ENCODE peak calls at places on chromosomes 4 and X, in ten cellular contexts. R is dorsolateral prefrontal cortex; P is ureter; Y is HCEC 1CT; E is nephron progenitor cell; X is adrenal gland; W is stimulated activated CD4-positive, alpha-beta T cell treated with anti-CD3 and anti-CD28 coated beads, TNF-alpha, amount 100 ng/mL, for 4 hours; O is astrocyte of the spinal cord; Q is SIG-M5; I is sigmoid colon. T is an unnamed sample.

GRCh38 chr4:185839204-185839712 is 27.3 kb upstream of the SORBS2 start:
- DNase-seq in Y (peak), Q (no peak), W (no peak), X (peak), P (no peak), R (no peak), I (peak), E (peak), O (peak), T (no peak)

GRCh38 chr4:93670434-93670833 is 158.1 kb upstream of the ATOH1 start:
- DNase-seq in Y (no peak), W (no peak), I (no peak), Q (no peak), O (no peak), R (no peak), P (no peak), X (no peak), E (no peak), T (no peak)

GRCh38 chr4:99252746-99253145 is 33.7 kb upstream of the ADH6 start:
- DNase-seq in O (no peak), Q (no peak), Y (no peak), R (no peak), X (no peak), W (no peak), E (no peak), P (no peak), I (no peak), T (no peak)

GRCh38 chr4:135418353-135418752 is 1216.8 kb upstream of the PABPC4L start:
- DNase-seq in E (no peak), Y (peak), Q (no peak), R (no peak), P (no peak), W (no peak), X (no peak), I (no peak), O (no peak), T (no peak)

GRCh38 chr4:57270350-57270749 is 160.2 kb upstream of the IGFBP7 start:
- DNase-seq in Y (no peak), W (no peak), P (no peak), R (no peak), O (no peak), E (no peak), I (no peak), X (peak), Q (no peak), T (no peak)

GRCh38 chr4:1410491-1411325 is 4.5 kb upstream of the NKX1-1 start:
- DNase-seq in W (no peak), P (no peak), I (peak), R (no peak), X (peak), Y (no peak), E (peak), O (peak), Q (no peak), T (peak)

GRCh38 chr4:85496933-85497332 is 22.0 kb downstream of the ARHGAP24 start:
- DNase-seq in E (no peak), O (peak), I (no peak), P (no peak), X (no peak), Q (no peak), W (no peak), Y (peak), R (no peak), T (no peak)

GRCh38 chr4:153114771-153115321 is 89.4 kb upstream of the TRIM2 start:
- DNase-seq in Q (no peak), E (no peak), O (peak), X (peak), I (no peak), Y (peak), W (no peak), P (no peak), R (no peak), T (no peak)

GRCh38 chr4:109665783-109666455 is 37.3 kb downstream of the CASP6 start:
- DNase-seq in Q (no peak), O (no peak), Y (no peak), X (no peak), R (no peak), E (no peak), W (no peak), P (no peak), I (no peak), T (no peak)

GRCh38 chr4:143559757-143560147 is 46.2 kb downstream of the SMARCA5 start:
- DNase-seq in Y (no peak), W (peak), O (no peak), Q (no peak), E (no peak), X (no peak), R (no peak), I (peak), P (no peak), T (no peak)

GRCh38 chr4:172815499-172816175 is 353.0 kb upstream of the GALNT7 start:
- DNase-seq in Q (no peak), O (no peak), R (no peak), W (no peak), Y (no peak), X (no peak), I (no peak), P (no peak), E (no peak), T (no peak)

GRCh38 chr4:36587909-36588472 is 306.6 kb downstream of the DTHD1 start:
- DNase-seq in P (no peak), Q (no peak), I (no peak), W (no peak), R (no peak), X (no peak), E (no peak), Y (no peak), O (no peak), T (no peak)

GRCh38 chr4:3207531-3208037 is 41.4 kb upstream of the MSANTD1 start:
- DNase-seq in Y (no peak), O (no peak), W (no peak), X (no peak), E (no peak), P (no peak), Q (no peak), R (no peak), I (no peak), T (no peak)

GRCh38 chr4:84733343-84734033 is 150.6 kb downstream of the CDS1 start:
- DNase-seq in R (no peak), Q (no peak), X (no peak), P (no peak), W (no peak), E (no peak), Y (no peak), I (no peak), O (no peak), T (no peak)

GRCh38 chr4:108592674-108592986 is 27.7 kb upstream of the RPL34 start:
- DNase-seq in P (no peak), X (no peak), O (no peak), Q (no peak), W (no peak), I (no peak), R (no peak), E (no peak), Y (no peak), T (no peak)

GRCh38 chr4:186807131-186807530 is 83.5 kb upstream of the FAT1 start:
- DNase-seq in Y (no peak), I (no peak), X (no peak), E (no peak), Q (no peak), R (no peak), P (no peak), O (no peak), W (no peak), T (no peak)

GRCh38 chrX:51893931-51894696 is 691 bp downstream of the MAGED1 start:
- DNase-seq in Q (no peak), Y (no peak), R (no peak), E (peak), O (peak), W (no peak), I (peak), P (no peak), X (peak), T (no peak)

GRCh38 chr4:157057187-157057586 is 18.8 kb upstream of the GLRB start:
- DNase-seq in I (no peak), R (no peak), W (no peak), P (no peak), Y (no peak), E (no peak), Q (no peak), O (no peak), X (no peak), T (no peak)